ENCODE peak calls at places on chromosomes 16 and 17, in four cellular contexts. O is K562, L is GM12878, Q is HepG2. M is an unnamed sample.

GRCh38 chr16:12580809-12581208 is 222.9 kb downstream of the CPPED1 start:
- DNase-seq in L (no peak), Q (no peak), O (no peak), M (no peak)

GRCh38 chr16:58110590-58111330 is 18.4 kb downstream of the CFAP20 start:
- DNase-seq in O (no peak), Q (no peak), L (no peak), M (no peak)

GRCh38 chr17:2406271-2406902 is 5.5 kb upstream of the MNT start:
- DNase-seq in O (no peak), L (no peak), Q (no peak), M (no peak)

GRCh38 chr17:36544049-36544319 is 735 bp upstream of the GGNBP2 start:
- DNase-seq in Q (peak; percentile 14), O (no peak), L (peak; percentile 27), M (peak; percentile 16)

GRCh38 chr16:83113317-83113716 is 486.5 kb downstream of the CDH13 start:
- DNase-seq in O (peak; percentile 16), L (no peak), Q (peak; percentile 10), M (peak; percentile 27)

GRCh38 chr16:48999034-48999433 is 282.6 kb downstream of the CBLN1 start:
- DNase-seq in L (no peak), Q (no peak), O (no peak), M (no peak)

GRCh38 chr17:1779571-1780074 is 17.8 kb downstream of the SERPINF1 start:
- DNase-seq in L (no peak), O (no peak), Q (no peak), M (no peak)

GRCh38 chr16:49608801-49609200 is 235.2 kb downstream of the C16orf78 start:
- DNase-seq in O (no peak), L (no peak), Q (peak; percentile 39), M (no peak)

GRCh38 chr16:16042076-16042475 is 92.7 kb downstream of the ABCC1 start:
- DNase-seq in L (no peak), O (no peak), Q (no peak), M (no peak)

GRCh38 chr16:75624921-75625334 is 1.8 kb upstream of the ADAT1 start:
- DNase-seq in O (peak; percentile 61), L (no peak), Q (peak; percentile 41), M (no peak)

GRCh38 chr17:43601280-43602050 is 55.3 kb upstream of the ETV4 start:
- DNase-seq in Q (no peak), O (no peak), L (no peak), M (no peak)

GRCh38 chr17:64155090-64155630 is 25.2 kb upstream of the ERN1 start:
- DNase-seq in Q (no peak), L (no peak), O (no peak), M (no peak)

GRCh38 chr16:50308237-50308965 is 42.0 kb downstream of the ADCY7 start:
- DNase-seq in L (no peak), Q (no peak), O (no peak), M (no peak)

GRCh38 chr17:58337600-58338453 is 9.2 kb upstream of the TSPOAP1 start:
- DNase-seq in Q (peak; percentile 82), O (peak; percentile 58), L (peak; percentile 90), M (no peak)

GRCh38 chr16:4728676-4729075 is 5.4 kb downstream of the ANKS3 start:
- DNase-seq in L (no peak), O (no peak), Q (no peak), M (no peak)

GRCh38 chr17:2058521-2059124 is 3.7 kb downstream of the HIC1 start:
- DNase-seq in O (no peak), L (no peak), Q (no peak), M (peak; percentile 24)

GRCh38 chr17:14805348-14805747 is 459.8 kb downstream of the PMP22 start:
- DNase-seq in O (no peak), Q (peak; percentile 6), L (no peak), M (no peak)

GRCh38 chr16:4572715-4573114 is 16.6 kb downstream of the C16orf96 start:
- DNase-seq in L (no peak), Q (no peak), O (peak; percentile 11), M (no peak)

GRCh38 chr16:4556112-4556511 is at the start of gene C16orf96:
- DNase-seq in Q (no peak), O (no peak), L (no peak), M (no peak)

GRCh38 chr16:86911311-86911999 is 333.1 kb downstream of the FOXL1 start:
- DNase-seq in O (no peak), L (no peak), Q (no peak), M (no peak)

GRCh38 chr17:8189041-8189710 is 804 bp downstream of the BORCS6 start:
- DNase-seq in Q (no peak), L (no peak), O (no peak), M (no peak)

GRCh38 chr16:726438-727290 is at the start of the genes CCDC78 and HAGHL:
- DNase-seq in L (no peak), Q (no peak), O (peak; percentile 86), M (peak; percentile 66)

GRCh38 chr17:49342575-49342936 is 19.5 kb downstream of the ZNF652 start:
- DNase-seq in Q (no peak), O (no peak), L (no peak), M (no peak)

GRCh38 chr16:83199012-83199411 is 572.2 kb downstream of the CDH13 start:
- DNase-seq in O (no peak), L (no peak), Q (no peak), M (no peak)

GRCh38 chr17:38893612-38894011 is 23.8 kb downstream of the LASP1 start:
- DNase-seq in O (no peak), L (no peak), Q (no peak), M (no peak)

GRCh38 chr16:81429045-81429521 is 15.5 kb upstream of the CMIP start:
- DNase-seq in Q (peak; percentile 76), L (no peak), O (peak; percentile 42), M (peak; percentile 59)

GRCh38 chr17:7496470-7497227 is 12.5 kb downstream of the POLR2A start:
- DNase-seq in Q (no peak), L (no peak), O (peak; percentile 7), M (no peak)

GRCh38 chr16:79751785-79752184 is 151.2 kb upstream of the MAF start:
- DNase-seq in L (no peak), Q (no peak), O (no peak), M (no peak)

GRCh38 chr16:25040543-25040942 is 25.4 kb upstream of the ARHGAP17 start:
- DNase-seq in Q (no peak), O (no peak), L (no peak), M (no peak)
- TF ChIP-seq TARDBP in Q (no peak), O (no peak), L (no peak), M (no peak)

GRCh38 chr17:35018814-35019213 is 38.5 kb downstream of the LIG3 start:
- DNase-seq in Q (no peak), L (no peak), O (no peak), M (no peak)
- TF ChIP-seq TARDBP in Q (no peak), L (no peak), O (no peak), M (no peak)

DNA sequence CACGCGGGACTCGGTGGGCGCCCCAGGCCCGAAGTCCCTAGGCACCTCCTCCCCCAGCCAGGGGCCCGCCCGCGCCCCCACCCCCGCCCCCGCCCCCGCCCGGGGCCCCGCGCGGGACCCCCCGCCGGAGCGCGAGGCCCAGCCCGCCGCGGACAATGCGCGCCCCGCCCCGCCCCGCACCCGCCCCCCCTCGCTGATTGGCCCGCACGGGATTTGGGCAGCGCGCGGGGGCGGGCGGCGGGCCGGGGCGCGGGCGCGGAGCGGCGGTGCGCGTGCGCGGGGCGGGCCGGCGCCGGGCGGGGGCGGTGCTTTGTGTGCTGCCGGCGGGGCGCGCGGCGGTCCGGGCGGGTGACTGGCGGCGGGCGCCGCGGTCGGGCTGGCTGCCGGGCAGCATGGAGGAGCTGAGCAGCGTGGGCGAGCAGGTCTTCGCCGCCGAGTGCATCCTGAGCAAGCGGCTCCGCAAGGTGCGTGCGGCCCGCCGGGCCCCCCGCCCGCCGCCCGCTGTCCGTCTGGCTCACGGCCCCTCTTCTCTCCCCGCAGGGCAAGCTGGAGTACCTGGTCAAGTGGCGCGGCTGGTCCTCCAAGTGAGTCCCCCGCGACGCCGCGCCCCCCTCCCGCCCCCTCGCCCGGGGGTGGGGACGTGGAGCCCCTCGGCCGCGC is at the start of gene CBX2:
- DNase-seq in Q (peak; percentile 43), O (peak; percentile 96), L (no peak), M (peak; percentile 97)
- TF ChIP-seq TARDBP in Q (no peak), O (no peak), L (no peak), M (no peak)

DNA sequence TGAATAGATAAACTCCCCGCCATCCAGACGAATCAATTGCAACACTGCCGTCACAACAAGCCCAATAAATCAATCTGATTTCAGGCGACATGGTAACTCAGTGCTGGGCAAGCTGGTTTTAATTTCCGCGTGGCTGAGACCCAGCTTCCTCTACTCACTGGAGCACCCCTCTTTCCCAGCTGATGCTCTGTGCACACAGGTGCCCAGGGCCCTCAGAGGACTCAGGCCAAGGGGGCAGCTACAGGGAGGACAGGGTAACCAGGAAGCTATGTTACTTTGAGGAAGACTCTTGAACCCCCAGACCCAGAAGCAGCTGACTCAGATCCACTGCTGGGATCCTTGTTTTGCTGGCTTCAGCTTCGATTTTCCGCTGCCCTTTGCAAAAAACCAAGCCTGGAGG is 10.8 kb upstream of the SEZ6 start:
- DNase-seq in O (no peak), Q (no peak), L (no peak), M (no peak)
- TF ChIP-seq TARDBP in O (no peak), Q (no peak), L (no peak), M (no peak)

GRCh38 chr16:21602785-21603184 is 3.4 kb downstream of the METTL9 start:
- DNase-seq in L (no peak), Q (no peak), O (no peak), M (no peak)

GRCh38 chr16:21599994-21600773 is 807 bp downstream of the METTL9 start:
- DNase-seq in Q (peak; percentile 63), L (peak; percentile 17), O (peak; percentile 27), M (peak; percentile 54)

GRCh38 chr16:21599158-21599993 is at the start of gene METTL9:
- DNase-seq in L (peak; percentile 73), O (peak; percentile 95), Q (peak; percentile 94), M (peak; percentile 90)

GRCh38 chr16:21608647-21609328 is 9.4 kb downstream of the METTL9 start:
- DNase-seq in L (no peak), O (no peak), Q (no peak), M (no peak)

DNA sequence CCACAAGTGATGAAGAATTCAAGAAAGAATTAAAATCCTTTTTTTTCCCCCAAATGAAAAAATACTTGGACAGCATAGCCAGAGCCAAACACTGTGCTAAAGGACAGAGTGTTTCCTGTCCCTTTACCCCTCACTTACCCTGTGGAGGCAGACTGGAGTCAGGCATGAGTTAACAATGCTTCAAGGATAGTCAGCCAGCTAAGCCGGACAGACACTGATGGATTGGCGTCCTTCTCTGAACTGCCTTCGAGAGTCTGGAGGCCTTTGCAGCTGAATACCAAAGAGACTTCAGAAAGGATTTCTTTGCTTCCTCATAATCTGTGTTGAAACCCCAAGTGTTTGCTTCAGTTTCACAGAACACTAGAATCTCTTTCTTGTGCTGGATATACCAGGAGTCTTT is 4.5 kb downstream of the METTL9 start:
- DNase-seq in O (no peak), Q (peak; percentile 54), L (no peak), M (no peak)
- TF ChIP-seq TARDBP in O (no peak), Q (no peak), L (no peak), M (no peak)